ENCODE peak calls at places on chromosomes 5 and 9, in ten cellular contexts. One of them, this sample, is unnamed.

GRCh38 chr9:136044971-136045594 is 50.0 kb downstream of the NACC2 start:
- DNase-seq in kidney: peak; percentile 65
- DNase-seq in RWPE1: no peak
- DNase-seq in fibroblast of lung: no peak
- DNase-seq in A549: no peak
- DNase-seq in adrenal gland: no peak
- DNase-seq in PC-3: no peak
- DNase-seq in Peyer's patch: no peak
- DNase-seq in mammary epithelial cell: no peak
- DNase-seq in CD8-positive, alpha-beta memory T cell: no peak
- DNase-seq in this sample: no peak

GRCh38 chr5:54460181-54460919 is 4.9 kb downstream of the HSPB3 start:
- DNase-seq in kidney: no peak
- DNase-seq in RWPE1: no peak
- DNase-seq in fibroblast of lung: peak; percentile 18
- DNase-seq in A549: no peak
- DNase-seq in adrenal gland: no peak
- DNase-seq in PC-3: peak; percentile 13
- DNase-seq in Peyer's patch: no peak
- DNase-seq in mammary epithelial cell: no peak
- DNase-seq in CD8-positive, alpha-beta memory T cell: no peak
- DNase-seq in this sample: no peak

GRCh38 chr5:87574106-87574505 is 161.4 kb upstream of the CCNH start:
- DNase-seq in kidney: no peak
- DNase-seq in RWPE1: no peak
- DNase-seq in fibroblast of lung: no peak
- DNase-seq in A549: no peak
- DNase-seq in adrenal gland: no peak
- DNase-seq in PC-3: no peak
- DNase-seq in Peyer's patch: no peak
- DNase-seq in mammary epithelial cell: no peak
- DNase-seq in CD8-positive, alpha-beta memory T cell: no peak
- DNase-seq in this sample: no peak

GRCh38 chr9:136975624-136976023 is 1.7 kb upstream of the PTGDS start:
- DNase-seq in kidney: no peak
- DNase-seq in RWPE1: no peak
- DNase-seq in fibroblast of lung: no peak
- DNase-seq in A549: no peak
- DNase-seq in adrenal gland: no peak
- DNase-seq in PC-3: no peak
- DNase-seq in Peyer's patch: no peak
- DNase-seq in mammary epithelial cell: no peak
- DNase-seq in CD8-positive, alpha-beta memory T cell: peak; percentile 63
- DNase-seq in this sample: peak; percentile 74

GRCh38 chr9:104858271-104858670 is 69.7 kb downstream of the ABCA1 start:
- DNase-seq in kidney: no peak
- DNase-seq in RWPE1: no peak
- DNase-seq in fibroblast of lung: peak; percentile 42
- DNase-seq in A549: no peak
- DNase-seq in adrenal gland: no peak
- DNase-seq in PC-3: no peak
- DNase-seq in Peyer's patch: no peak
- DNase-seq in mammary epithelial cell: peak; percentile 61
- DNase-seq in CD8-positive, alpha-beta memory T cell: no peak
- DNase-seq in this sample: no peak

GRCh38 chr9:126472446-126472845 is 141.3 kb upstream of the LMX1B start:
- DNase-seq in kidney: no peak
- DNase-seq in RWPE1: no peak
- DNase-seq in fibroblast of lung: no peak
- DNase-seq in A549: no peak
- DNase-seq in adrenal gland: no peak
- DNase-seq in PC-3: no peak
- DNase-seq in Peyer's patch: no peak
- DNase-seq in mammary epithelial cell: no peak
- DNase-seq in CD8-positive, alpha-beta memory T cell: no peak
- DNase-seq in this sample: no peak

GRCh38 chr5:179281688-179282087 is 63.6 kb downstream of the ADAMTS2 start:
- DNase-seq in kidney: no peak
- DNase-seq in RWPE1: no peak
- DNase-seq in fibroblast of lung: no peak
- DNase-seq in A549: no peak
- DNase-seq in adrenal gland: no peak
- DNase-seq in PC-3: no peak
- DNase-seq in Peyer's patch: no peak
- DNase-seq in mammary epithelial cell: no peak
- DNase-seq in CD8-positive, alpha-beta memory T cell: no peak
- DNase-seq in this sample: no peak

GRCh38 chr9:124286292-124286931 is 28.7 kb downstream of the NEK6 start:
- DNase-seq in kidney: peak; percentile 78
- DNase-seq in RWPE1: no peak
- DNase-seq in fibroblast of lung: peak; percentile 89
- DNase-seq in A549: peak; percentile 76
- DNase-seq in adrenal gland: no peak
- DNase-seq in PC-3: no peak
- DNase-seq in Peyer's patch: peak; percentile 91
- DNase-seq in mammary epithelial cell: no peak
- DNase-seq in CD8-positive, alpha-beta memory T cell: peak; percentile 59
- DNase-seq in this sample: no peak

GRCh38 chr9:133387680-133388079 is 11.5 kb downstream of the STKLD1 start:
- DNase-seq in kidney: no peak
- DNase-seq in RWPE1: peak; percentile 61
- DNase-seq in fibroblast of lung: no peak
- DNase-seq in A549: no peak
- DNase-seq in adrenal gland: no peak
- DNase-seq in PC-3: no peak
- DNase-seq in Peyer's patch: no peak
- DNase-seq in mammary epithelial cell: peak; percentile 16
- DNase-seq in CD8-positive, alpha-beta memory T cell: no peak
- DNase-seq in this sample: no peak

GRCh38 chr9:111386386-111386785 is 56.4 kb upstream of the OR2K2 start:
- DNase-seq in kidney: no peak
- DNase-seq in RWPE1: no peak
- DNase-seq in fibroblast of lung: no peak
- DNase-seq in A549: no peak
- DNase-seq in adrenal gland: no peak
- DNase-seq in PC-3: peak; percentile 11
- DNase-seq in Peyer's patch: no peak
- DNase-seq in mammary epithelial cell: peak; percentile 11
- DNase-seq in CD8-positive, alpha-beta memory T cell: no peak
- DNase-seq in this sample: no peak

GRCh38 chr5:36526537-36526936 is 79.9 kb upstream of the SLC1A3 start:
- DNase-seq in kidney: no peak
- DNase-seq in RWPE1: peak; percentile 85
- DNase-seq in fibroblast of lung: no peak
- DNase-seq in A549: no peak
- DNase-seq in adrenal gland: no peak
- DNase-seq in PC-3: no peak
- DNase-seq in Peyer's patch: no peak
- DNase-seq in mammary epithelial cell: peak; percentile 74
- DNase-seq in CD8-positive, alpha-beta memory T cell: no peak
- DNase-seq in this sample: no peak
- H3K27ac ChIP-seq in kidney: no peak overlapping the region
- H3K27ac ChIP-seq in RWPE1: peak overlapping the region; percentile 2
- H3K27ac ChIP-seq in fibroblast of lung: no peak overlapping the region
- H3K27ac ChIP-seq in A549: no peak overlapping the region
- H3K27ac ChIP-seq in adrenal gland: no peak overlapping the region
- H3K27ac ChIP-seq in PC-3: no peak overlapping the region
- H3K27ac ChIP-seq in Peyer's patch: no peak overlapping the region
- H3K27ac ChIP-seq in mammary epithelial cell: no peak overlapping the region
- H3K27ac ChIP-seq in CD8-positive, alpha-beta memory T cell: no peak overlapping the region
- H3K27ac ChIP-seq in this sample: no peak overlapping the region

DNA sequence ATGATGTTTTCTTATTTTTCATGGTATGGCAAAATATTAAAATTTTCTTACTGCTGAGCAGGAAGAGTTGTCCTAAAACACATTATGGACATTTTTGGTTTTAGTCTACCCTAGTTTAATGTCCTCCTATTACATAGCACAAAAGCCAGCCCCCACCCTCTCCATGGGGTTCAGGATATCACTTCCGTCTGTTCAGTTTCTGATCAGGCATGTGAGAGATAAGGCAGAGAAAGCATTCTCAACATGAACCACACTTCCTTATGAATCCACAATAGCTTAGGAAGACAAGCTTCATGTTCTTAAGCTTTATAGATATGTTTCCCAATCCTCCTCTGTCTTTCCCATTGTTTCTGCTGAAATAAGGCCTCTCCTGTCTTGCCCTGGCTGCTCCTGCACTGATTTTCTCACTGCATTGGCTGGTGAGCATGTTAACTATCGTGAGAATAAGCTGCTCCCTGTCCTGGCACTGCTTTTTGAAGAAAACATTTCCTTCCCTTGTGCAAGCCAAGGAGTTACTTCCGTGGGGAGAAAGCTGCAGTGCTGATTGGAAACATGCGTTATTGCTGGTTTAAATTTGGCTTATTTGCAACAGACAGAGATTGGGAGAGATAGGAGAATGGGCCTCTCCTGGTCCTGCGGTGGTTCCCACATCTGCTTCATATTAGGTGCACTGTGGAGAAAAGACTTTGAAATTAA is 260.3 kb upstream of the RPS23 start:
- DNase-seq in kidney: no peak
- DNase-seq in RWPE1: no peak
- DNase-seq in fibroblast of lung: no peak
- DNase-seq in A549: no peak
- DNase-seq in adrenal gland: no peak
- DNase-seq in PC-3: no peak
- DNase-seq in Peyer's patch: no peak
- DNase-seq in mammary epithelial cell: no peak
- DNase-seq in CD8-positive, alpha-beta memory T cell: no peak
- DNase-seq in this sample: peak; percentile 14
- H3K27ac ChIP-seq in kidney: no peak overlapping the region
- H3K27ac ChIP-seq in RWPE1: no peak overlapping the region
- H3K27ac ChIP-seq in fibroblast of lung: no peak overlapping the region
- H3K27ac ChIP-seq in A549: no peak overlapping the region
- H3K27ac ChIP-seq in adrenal gland: no peak overlapping the region
- H3K27ac ChIP-seq in PC-3: no peak overlapping the region
- H3K27ac ChIP-seq in Peyer's patch: no peak overlapping the region
- H3K27ac ChIP-seq in mammary epithelial cell: no peak overlapping the region
- H3K27ac ChIP-seq in CD8-positive, alpha-beta memory T cell: no peak overlapping the region
- H3K27ac ChIP-seq in this sample: no peak overlapping the region

DNA sequence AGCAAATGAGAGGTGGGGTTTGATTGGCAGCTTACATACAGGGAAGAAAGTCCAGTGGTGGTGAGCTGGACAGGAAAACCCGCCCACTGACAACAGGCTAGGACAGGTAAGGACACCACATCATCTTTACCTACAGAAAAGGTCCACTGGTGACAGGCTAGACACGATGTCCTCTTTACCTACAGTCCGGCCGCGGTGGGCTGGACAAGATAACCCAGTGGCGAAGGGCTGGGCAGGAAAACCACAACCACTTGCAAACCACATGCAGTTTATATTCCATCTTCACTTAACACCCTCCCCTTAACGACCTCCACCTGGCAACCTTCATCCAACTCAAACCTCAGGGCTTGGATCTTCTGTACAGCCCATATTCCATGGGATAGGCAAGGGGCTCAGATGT is 5.0 kb upstream of the NIPAL4 start:
- DNase-seq in kidney: no peak
- DNase-seq in RWPE1: no peak
- DNase-seq in fibroblast of lung: no peak
- DNase-seq in A549: no peak
- DNase-seq in adrenal gland: no peak
- DNase-seq in PC-3: no peak
- DNase-seq in Peyer's patch: no peak
- DNase-seq in mammary epithelial cell: no peak
- DNase-seq in CD8-positive, alpha-beta memory T cell: no peak
- DNase-seq in this sample: no peak
- H3K27ac ChIP-seq in kidney: no peak overlapping the region
- H3K27ac ChIP-seq in RWPE1: no peak overlapping the region
- H3K27ac ChIP-seq in fibroblast of lung: no peak overlapping the region
- H3K27ac ChIP-seq in A549: no peak overlapping the region
- H3K27ac ChIP-seq in adrenal gland: no peak overlapping the region
- H3K27ac ChIP-seq in PC-3: no peak overlapping the region
- H3K27ac ChIP-seq in Peyer's patch: no peak overlapping the region
- H3K27ac ChIP-seq in mammary epithelial cell: no peak overlapping the region
- H3K27ac ChIP-seq in CD8-positive, alpha-beta memory T cell: no peak overlapping the region
- H3K27ac ChIP-seq in this sample: no peak overlapping the region

GRCh38 chr5:6633469-6634326 is 458 bp downstream of the SRD5A1 start:
- DNase-seq in kidney: no peak
- DNase-seq in RWPE1: peak; percentile 20
- DNase-seq in fibroblast of lung: peak; percentile 5
- DNase-seq in A549: peak; percentile 22
- DNase-seq in adrenal gland: peak; percentile 49
- DNase-seq in PC-3: peak; percentile 50
- DNase-seq in Peyer's patch: peak; percentile 42
- DNase-seq in mammary epithelial cell: peak; percentile 19
- DNase-seq in CD8-positive, alpha-beta memory T cell: no peak
- DNase-seq in this sample: peak; percentile 12

GRCh38 chr5:6632931-6633468 is at the start of the genes NSUN2 and SRD5A1:
- DNase-seq in kidney: peak; percentile 97
- DNase-seq in RWPE1: peak; percentile 98
- DNase-seq in fibroblast of lung: peak; percentile 93
- DNase-seq in A549: peak; percentile 92
- DNase-seq in adrenal gland: peak; percentile 90
- DNase-seq in PC-3: peak; percentile 99
- DNase-seq in Peyer's patch: peak; percentile 96
- DNase-seq in mammary epithelial cell: peak; percentile 87
- DNase-seq in CD8-positive, alpha-beta memory T cell: peak; percentile 94
- DNase-seq in this sample: peak; percentile 92

GRCh38 chr5:6636293-6636692 is 3.1 kb downstream of the SRD5A1 start:
- DNase-seq in kidney: no peak
- DNase-seq in RWPE1: peak; percentile 36
- DNase-seq in fibroblast of lung: no peak
- DNase-seq in A549: no peak
- DNase-seq in adrenal gland: no peak
- DNase-seq in PC-3: peak; percentile 43
- DNase-seq in Peyer's patch: no peak
- DNase-seq in mammary epithelial cell: peak; percentile 97
- DNase-seq in CD8-positive, alpha-beta memory T cell: no peak
- DNase-seq in this sample: no peak

GRCh38 chr5:6634327-6634713 is 1.1 kb downstream of the SRD5A1 start:
- DNase-seq in kidney: no peak
- DNase-seq in RWPE1: peak; percentile 21
- DNase-seq in fibroblast of lung: no peak
- DNase-seq in A549: peak; percentile 21
- DNase-seq in adrenal gland: no peak
- DNase-seq in PC-3: peak; percentile 50
- DNase-seq in Peyer's patch: no peak
- DNase-seq in mammary epithelial cell: no peak
- DNase-seq in CD8-positive, alpha-beta memory T cell: no peak
- DNase-seq in this sample: no peak

DNA sequence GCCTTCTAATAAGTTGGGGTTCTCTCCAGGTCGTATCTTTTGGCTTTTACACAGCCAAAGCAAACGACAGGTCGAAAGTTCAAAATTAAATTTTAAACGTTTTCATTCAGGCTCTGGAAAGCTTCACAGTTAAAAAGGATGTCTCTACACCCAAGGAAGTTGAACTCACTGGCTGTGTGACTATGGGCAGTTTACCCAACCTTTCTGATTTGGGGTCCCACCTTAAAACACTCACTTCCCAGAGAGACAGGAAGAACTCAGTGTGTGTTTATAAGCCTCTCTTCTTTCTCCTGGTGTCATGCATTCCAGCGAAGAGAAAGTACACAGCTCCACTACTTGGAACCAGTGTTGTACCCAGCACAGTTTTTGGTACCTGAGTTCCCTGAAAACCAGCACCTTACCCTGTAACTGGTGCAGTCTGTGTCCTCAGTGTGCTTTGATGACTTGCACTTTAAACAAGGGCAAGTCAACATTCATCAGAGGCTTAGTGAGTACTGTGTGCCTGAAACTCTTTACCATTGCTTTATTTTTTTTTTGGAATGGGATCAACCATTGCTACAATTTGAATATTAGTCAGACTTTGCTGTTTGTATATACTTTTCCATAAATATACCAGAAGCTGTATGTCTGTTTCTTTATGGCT is 1.7 kb downstream of the SRD5A1 start:
- DNase-seq in kidney: no peak
- DNase-seq in RWPE1: no peak
- DNase-seq in fibroblast of lung: peak; percentile 5
- DNase-seq in A549: no peak
- DNase-seq in adrenal gland: no peak
- DNase-seq in PC-3: peak; percentile 57
- DNase-seq in Peyer's patch: no peak
- DNase-seq in mammary epithelial cell: no peak
- DNase-seq in CD8-positive, alpha-beta memory T cell: no peak
- DNase-seq in this sample: no peak
- H3K27ac ChIP-seq in kidney: no peak overlapping the region
- H3K27ac ChIP-seq in RWPE1: peak overlapping the region; percentile 42
- H3K27ac ChIP-seq in fibroblast of lung: peak overlapping the region; percentile 23
- H3K27ac ChIP-seq in A549: peak overlapping the region; percentile 98
- H3K27ac ChIP-seq in adrenal gland: no peak overlapping the region
- H3K27ac ChIP-seq in PC-3: no peak overlapping the region
- H3K27ac ChIP-seq in Peyer's patch: no peak overlapping the region
- H3K27ac ChIP-seq in mammary epithelial cell: peak overlapping the region; percentile 62
- H3K27ac ChIP-seq in CD8-positive, alpha-beta memory T cell: no peak overlapping the region
- H3K27ac ChIP-seq in this sample: no peak overlapping the region

This sample was measured in heart left ventricle.